ENCODE peak calls at places on chromosomes 4 and X, in four cellular contexts. H is tibial artery, R is uterus, U is cardiac muscle cell. F is an unnamed sample. For H3K4me1, the result is how much of the 10 kb centered on the place peaks cover.

GRCh38 chr4:95124906-95125504 is 367.2 kb downstream of the BMPR1B start:
- DNase-seq in U (peak), H (no peak), R (no peak), F (peak)

GRCh38 chr4:148333265-148333664 is 108.9 kb downstream of the NR3C2 start:
- DNase-seq in U (no peak), H (no peak), R (no peak), F (no peak)

GRCh38 chr4:8772499-8773123 is 99.0 kb downstream of the HMX1 start:
- DNase-seq in H (no peak), R (no peak), U (no peak), F (no peak)

GRCh38 chrX:15973299-15973698 is 118.7 kb upstream of the AP1S2 start:
- DNase-seq in U (peak), R (no peak), H (no peak), F (peak)

GRCh38 chr4:174538876-174539250 is 16.6 kb upstream of the HPGD start:
- DNase-seq in U (no peak), H (no peak), R (no peak), F (no peak)

GRCh38 chrX:121322159-121322558 is 274.7 kb downstream of the GLUD2 start:
- DNase-seq in H (no peak), U (no peak), R (no peak), F (no peak)

GRCh38 chrX:91080822-91081221 is 353.8 kb upstream of the PABPC5 start:
- DNase-seq in U (no peak), R (no peak), H (no peak), F (no peak)

GRCh38 chr4:58617226-58617625 is 1507.0 kb upstream of the IGFBP7 start:
- DNase-seq in H (no peak), U (no peak), R (no peak), F (no peak)

GRCh38 chr4:40388248-40388647 is 53.1 kb downstream of the CHRNA9 start:
- DNase-seq in R (no peak), H (no peak), U (no peak), F (no peak)

GRCh38 chr4:60201052-60201673 is 999.0 kb upstream of the ADGRL3 start:
- DNase-seq in H (no peak), U (peak), R (no peak), F (peak)

GRCh38 chrX:148865237-148865636 is 364.8 kb downstream of the AFF2 start:
- DNase-seq in H (no peak), R (no peak), U (no peak), F (no peak)

GRCh38 chr4:108917255-108917654 is 154.4 kb upstream of the ETNPPL start:
- DNase-seq in R (no peak), U (no peak), H (no peak), F (no peak)

GRCh38 chr4:73189274-73189810 is 69.3 kb downstream of the ANKRD17 start:
- DNase-seq in U (no peak), R (no peak), H (no peak), F (no peak)

GRCh38 chr4:168483786-168484185 is 3.5 kb upstream of the DDX60L start:
- DNase-seq in U (no peak), R (no peak), H (no peak), F (peak)

GRCh38 chrX:71911731-71912050 is 1.0 kb downstream of the NHSL2 start:
- DNase-seq in R (peak), H (no peak), U (peak), F (no peak)

GRCh38 chr4:181688886-181689285 is 554.3 kb upstream of the TENM3 start:
- DNase-seq in H (no peak), R (no peak), U (no peak), F (no peak)

GRCh38 chr4:71230613-71231012 is 108.2 kb upstream of the SLC4A4 start:
- DNase-seq in R (no peak), U (no peak), H (no peak), F (no peak)
- H3K27ac ChIP-seq in R (no peak), U (no peak), H (peak), F (no peak)

GRCh38 chr4:16031554-16032381 is 52.1 kb downstream of the PROM1 start:
- DNase-seq in H (no peak), U (no peak), R (no peak), F (no peak)
- H3K4me1 ChIP-seq in H (under half), U (under half), R (under half), F (under half)

DNA sequence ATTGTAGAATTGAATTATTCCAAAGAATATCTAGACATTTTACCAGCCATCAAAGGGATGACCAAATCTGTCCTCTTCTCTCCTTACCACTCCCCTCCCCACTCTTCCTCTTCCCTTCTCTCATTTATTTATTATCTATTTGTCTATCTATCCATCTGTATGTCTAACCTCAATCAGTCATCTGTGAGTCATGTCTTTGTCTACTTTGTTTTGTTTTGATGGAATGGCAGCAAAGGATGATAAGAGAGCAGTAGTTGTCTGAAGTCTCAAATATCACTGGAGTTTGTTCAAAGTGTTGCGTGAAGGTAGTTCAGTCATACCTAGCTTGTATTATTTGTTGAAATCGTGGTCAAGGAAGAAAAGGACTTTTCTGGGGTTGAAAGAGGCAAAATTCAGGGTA is 34.7 kb upstream of the PGRMC2 start:
- DNase-seq in H (no peak), U (no peak), R (no peak), F (peak)
- H3K4me3 ChIP-seq in H (no peak), U (no peak), R (no peak), F (no peak)

DNA sequence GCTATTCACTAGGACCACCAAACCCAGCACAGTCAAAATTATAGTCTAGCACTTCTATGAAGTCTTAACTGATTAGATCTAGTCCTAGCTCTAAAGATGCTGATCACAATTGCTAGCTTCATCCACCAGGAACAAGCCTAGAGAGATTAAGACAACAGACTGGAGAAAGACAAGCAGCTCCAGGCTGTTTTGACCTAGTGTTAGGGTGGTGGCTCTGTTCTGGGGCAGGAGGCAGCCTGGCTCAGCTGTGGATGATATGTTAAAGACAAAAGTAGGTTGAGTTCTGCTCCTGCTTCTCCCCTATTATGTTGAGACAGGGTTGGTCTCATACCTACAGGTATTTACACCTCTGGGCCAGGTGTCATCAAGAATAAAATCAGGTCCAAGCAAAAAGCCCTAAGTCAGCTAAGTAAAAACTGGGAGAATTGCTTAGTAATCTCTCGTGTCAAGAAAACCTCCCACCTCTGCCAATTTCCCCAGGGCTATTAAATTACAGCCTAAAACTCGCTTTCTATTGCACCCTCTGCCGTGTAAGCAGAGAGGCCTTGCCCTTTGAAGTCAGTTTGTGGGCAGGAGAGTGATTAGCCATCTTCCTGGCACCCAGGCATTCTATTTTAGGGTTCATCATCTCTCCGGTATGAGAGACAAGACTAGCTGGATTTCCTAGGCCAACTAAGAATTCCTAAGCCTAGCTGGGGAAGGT is 39.9 kb downstream of the RAB40AL start:
- DNase-seq in U (no peak), H (no peak), R (no peak), F (no peak)
- H3K27ac ChIP-seq in U (no peak), H (no peak), R (no peak), F (no peak)

DNA sequence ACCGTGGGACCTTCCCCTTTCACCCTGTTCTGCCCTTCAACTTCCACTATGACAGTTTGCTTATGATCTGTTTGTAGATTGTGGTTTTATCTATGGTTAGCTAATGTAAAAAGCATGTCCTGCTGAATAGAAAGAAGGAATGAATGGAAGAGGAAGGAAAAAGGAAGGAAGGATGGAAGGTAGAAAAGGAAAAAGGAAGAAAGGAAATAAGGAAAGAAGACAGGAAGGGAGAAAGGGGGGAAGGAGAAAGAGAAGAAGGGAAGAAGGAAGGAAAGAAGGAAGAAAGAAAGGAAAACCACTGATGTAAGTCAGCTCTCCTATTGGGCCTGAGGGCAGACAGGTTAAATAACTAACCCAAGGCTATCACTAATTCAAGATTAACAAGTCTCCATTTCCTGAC is 319.1 kb upstream of the KLF3 start:
- DNase-seq in U (no peak), R (no peak), H (no peak), F (no peak)
- H3K4me1 ChIP-seq in U (under half), R (under half), H (under half), F (under half)

F was measured in SJSA1.